ENCODE peak calls at places on chromosomes 16 and 17, in five cellular contexts. K is AG08396, E is neural crest cell, C is choroid plexus epithelial cell, D is Right ventricle myocardium superior. Q is an unnamed sample.
A peak's percentile ranks its signal among the peaks of the same experiment; 100 is the strongest.

GRCh38 chr16:17063156-17063555 is 407.6 kb downstream of the XYLT1 start:
- DNase-seq in D (no peak), E (no peak), K (no peak), C (no peak), Q (no peak)

GRCh38 chr17:81544281-81544974 is 7.7 kb downstream of the FAAP100 start:
- DNase-seq in E (no peak), C (no peak), D (no peak), K (no peak), Q (no peak)

GRCh38 chr17:81866440-81867122 is 4.6 kb downstream of the ARHGDIA start:
- DNase-seq in E (no peak), K (no peak), D (no peak), C (peak; percentile 30), Q (no peak)

GRCh38 chr16:20347666-20348364 is 4.7 kb downstream of the UMOD start:
- DNase-seq in K (no peak), D (no peak), E (no peak), C (no peak), Q (no peak)

GRCh38 chr16:14955546-14956231 is 18.4 kb downstream of the NPIPA1 start:
- DNase-seq in K (no peak), C (no peak), E (no peak), D (peak; percentile 85), Q (no peak)

GRCh38 chr17:40559016-40559853 is 6.0 kb downstream of the CCR7 start:
- DNase-seq in D (no peak), C (no peak), E (no peak), K (no peak), Q (no peak)

GRCh38 chr16:66918803-66919568 is at the start of gene CDH16:
- DNase-seq in C (no peak), D (no peak), E (no peak), K (no peak), Q (no peak)

GRCh38 chr16:77822656-77823055 is 34.3 kb downstream of the VAT1L start:
- DNase-seq in C (no peak), K (no peak), D (no peak), E (no peak), Q (no peak)

GRCh38 chr16:4212934-4213296 is 29.0 kb downstream of the SRL start:
- DNase-seq in C (peak; percentile 50), D (no peak), K (peak; percentile 56), E (no peak), Q (peak; percentile 77)